ENCODE peak calls at places on chromosomes 5 and 9, in nine cellular contexts. O is transverse colon, K is HL-60, I is prostate gland, F is upper lobe of left lung, X is spleen, N is HepG2, Y is SK-N-SH, G is endothelial cell of umbilical vein. M is an unnamed sample.

GRCh38 chr9:129175825-129176633 is 2.0 kb downstream of the IER5L start:
- DNase-seq in X (peak), F (peak), N (peak), I (peak), K (peak), G (peak), O (peak), Y (peak), M (peak)

GRCh38 chr5:132052520-132052919 is 7.9 kb upstream of the IL3 start:
- DNase-seq in I (peak), Y (no peak), O (no peak), K (no peak), F (no peak), N (no peak), G (no peak), X (peak), M (no peak)

GRCh38 chr9:132348676-132349075 is 6.1 kb downstream of the SETX start:
- DNase-seq in Y (no peak), I (no peak), N (no peak), G (no peak), X (no peak), O (no peak), F (no peak), K (no peak), M (no peak)

GRCh38 chr9:16282216-16282615 is 588.3 kb downstream of the BNC2 start:
- DNase-seq in F (no peak), N (no peak), O (no peak), X (no peak), K (no peak), Y (no peak), G (no peak), I (peak), M (no peak)

GRCh38 chr9:114687034-114687433 is 5.0 kb upstream of the TEX48 start:
- DNase-seq in F (no peak), Y (no peak), O (no peak), I (no peak), N (no peak), G (no peak), K (no peak), X (no peak), M (no peak)

GRCh38 chr5:3602713-3603502 is 7.3 kb downstream of the IRX1 start:
- DNase-seq in X (peak), G (no peak), O (no peak), Y (peak), F (no peak), N (peak), I (peak), K (no peak), M (peak)

GRCh38 chr5:134138416-134139376 is 24.2 kb downstream of the TCF7 start:
- DNase-seq in K (no peak), N (no peak), O (no peak), I (no peak), G (no peak), Y (no peak), F (peak), X (peak), M (no peak)

GRCh38 chr5:147554285-147554817 is 44.5 kb upstream of the DPYSL3 start:
- DNase-seq in N (no peak), G (peak), Y (peak), X (no peak), K (no peak), O (no peak), F (no peak), I (peak), M (no peak)

GRCh38 chr5:78530342-78531096 is 118.1 kb downstream of the LHFPL2 start:
- DNase-seq in Y (no peak), F (no peak), O (no peak), K (no peak), I (no peak), G (peak), N (no peak), X (no peak), M (no peak)

GRCh38 chr9:878239-878638 is 36.7 kb downstream of the DMRT1 start:
- DNase-seq in O (peak), F (no peak), I (no peak), Y (no peak), X (no peak), N (no peak), G (no peak), K (no peak), M (no peak)

GRCh38 chr9:124040186-124040920 is 28.8 kb downstream of the LHX2 start:
- DNase-seq in X (peak), O (no peak), Y (peak), G (no peak), K (no peak), F (no peak), N (no peak), I (no peak), M (peak)

GRCh38 chr9:76464706-76465105 is 5.7 kb downstream of the GCNT1 start:
- DNase-seq in X (no peak), N (no peak), K (no peak), F (no peak), I (no peak), Y (no peak), G (no peak), O (no peak), M (no peak)

GRCh38 chr5:103224118-103224893 is 34.3 kb upstream of the MACIR start:
- DNase-seq in Y (peak), F (peak), G (peak), N (peak), X (no peak), K (peak), O (peak), I (peak), M (peak)

GRCh38 chr5:41112486-41113455 is 41.6 kb upstream of the MROH2B start:
- DNase-seq in G (no peak), O (no peak), N (no peak), X (no peak), F (no peak), Y (no peak), I (no peak), K (no peak), M (no peak)

GRCh38 chr9:96874947-96875459 is 20.7 kb upstream of the ZNF782 start:
- DNase-seq in G (peak), F (peak), Y (no peak), N (peak), I (peak), K (no peak), X (no peak), O (peak), M (no peak)

GRCh38 chr9:21174671-21175070 is 8.2 kb upstream of the IFNA21 start:
- DNase-seq in N (no peak), O (no peak), Y (no peak), I (no peak), F (no peak), G (no peak), K (no peak), X (no peak), M (no peak)

GRCh38 chr5:132459983-132460834 is 30.4 kb downstream of the IRF1 start:
- DNase-seq in K (no peak), X (peak), F (peak), O (peak), G (no peak), I (no peak), Y (no peak), N (no peak), M (no peak)

GRCh38 chr5:157253547-157253946 is 12.4 kb upstream of the CYFIP2 start:
- DNase-seq in X (no peak), Y (peak), G (peak), N (peak), O (peak), F (peak), I (peak), K (no peak), M (peak)

GRCh38 chr9:108543251-108543768 is 312.5 kb downstream of the ACTL7B start:
- DNase-seq in I (no peak), K (no peak), X (no peak), G (no peak), F (no peak), O (no peak), Y (no peak), N (no peak), M (peak)

GRCh38 chr9:91515074-91515687 is 91.5 kb upstream of the NFIL3 start:
- DNase-seq in N (no peak), O (no peak), I (no peak), G (peak), X (no peak), K (no peak), Y (no peak), F (no peak), M (peak)

GRCh38 chr5:78232163-78232562 is 62.3 kb downstream of the AP3B1 start:
- DNase-seq in Y (no peak), O (no peak), N (no peak), X (no peak), K (no peak), G (no peak), F (no peak), I (no peak), M (no peak)

GRCh38 chr9:126307306-126308061 is 19.1 kb upstream of the MVB12B start:
- DNase-seq in K (no peak), O (no peak), I (no peak), X (no peak), G (no peak), Y (peak), N (no peak), F (no peak), M (no peak)

GRCh38 chr5:52844885-52845284 is 57.2 kb downstream of the ITGA1 start:
- DNase-seq in F (no peak), Y (no peak), K (no peak), X (no peak), G (peak), N (no peak), I (no peak), O (no peak), M (no peak)

GRCh38 chr9:136762221-136762691 is 2.1 kb downstream of the LCN15 start:
- DNase-seq in Y (no peak), X (no peak), K (no peak), G (no peak), O (no peak), I (no peak), F (no peak), N (no peak), M (no peak)

GRCh38 chr9:99807276-99807852 is 14.3 kb upstream of the NR4A3 start:
- DNase-seq in O (peak), N (peak), X (peak), Y (peak), G (peak), K (no peak), I (peak), F (peak), M (peak)

GRCh38 chr9:135516132-135516860 is 4.9 kb upstream of the LCN1 start:
- DNase-seq in Y (no peak), K (no peak), I (no peak), G (peak), N (no peak), X (peak), O (no peak), F (peak), M (no peak)

GRCh38 chr9:131096490-131097258 is at the start of gene AIF1L:
- DNase-seq in G (peak), X (no peak), Y (peak), K (no peak), O (no peak), I (peak), F (peak), N (no peak), M (peak)

GRCh38 chr9:137280478-137281344 is 3.2 kb downstream of the TOR4A start:
- DNase-seq in Y (peak), O (no peak), N (no peak), K (no peak), I (no peak), F (no peak), X (peak), G (no peak), M (peak)

GRCh38 chr5:180170111-180170809 is 38.8 kb downstream of the RASGEF1C start:
- DNase-seq in F (no peak), X (no peak), K (no peak), G (no peak), Y (no peak), N (no peak), O (no peak), I (no peak), M (peak)

GRCh38 chr9:128106940-128107259 is 20.6 kb downstream of the PTGES2 start:
- DNase-seq in F (no peak), O (no peak), I (no peak), G (no peak), N (no peak), Y (no peak), X (peak), K (no peak), M (no peak)

GRCh38 chr5:64594601-64595518 is 89.0 kb downstream of the RGS7BP start:
- DNase-seq in X (no peak), I (no peak), K (no peak), Y (no peak), F (no peak), O (no peak), G (peak), N (no peak), M (peak)

GRCh38 chr9:85061969-85062368 is 392.4 kb downstream of the NTRK2 start:
- DNase-seq in X (no peak), F (no peak), O (no peak), G (no peak), Y (no peak), I (no peak), K (no peak), N (no peak), M (no peak)

GRCh38 chr9:112917027-112917986 is 26.6 kb upstream of the SLC46A2 start:
- DNase-seq in K (no peak), N (no peak), X (no peak), I (no peak), O (no peak), F (no peak), G (no peak), Y (no peak), M (no peak)

GRCh38 chr9:115855458-115856133 is 298.0 kb upstream of the PAPPA start:
- DNase-seq in F (no peak), G (no peak), N (no peak), X (no peak), K (no peak), I (no peak), O (no peak), Y (no peak), M (peak)

GRCh38 chr9:744046-744712 is 97.3 kb upstream of the DMRT1 start:
- DNase-seq in K (no peak), O (no peak), N (no peak), G (no peak), F (no peak), I (no peak), X (no peak), Y (no peak), M (no peak)

GRCh38 chr5:149161026-149161687 is 19.9 kb downstream of the ABLIM3 start:
- DNase-seq in X (no peak), I (no peak), F (no peak), N (peak), K (no peak), G (no peak), Y (no peak), O (no peak), M (no peak)

GRCh38 chr5:15525679-15526275 is 25.8 kb downstream of the FBXL7 start:
- DNase-seq in I (no peak), G (no peak), F (no peak), K (no peak), Y (no peak), N (no peak), X (no peak), O (no peak), M (no peak)

DNA sequence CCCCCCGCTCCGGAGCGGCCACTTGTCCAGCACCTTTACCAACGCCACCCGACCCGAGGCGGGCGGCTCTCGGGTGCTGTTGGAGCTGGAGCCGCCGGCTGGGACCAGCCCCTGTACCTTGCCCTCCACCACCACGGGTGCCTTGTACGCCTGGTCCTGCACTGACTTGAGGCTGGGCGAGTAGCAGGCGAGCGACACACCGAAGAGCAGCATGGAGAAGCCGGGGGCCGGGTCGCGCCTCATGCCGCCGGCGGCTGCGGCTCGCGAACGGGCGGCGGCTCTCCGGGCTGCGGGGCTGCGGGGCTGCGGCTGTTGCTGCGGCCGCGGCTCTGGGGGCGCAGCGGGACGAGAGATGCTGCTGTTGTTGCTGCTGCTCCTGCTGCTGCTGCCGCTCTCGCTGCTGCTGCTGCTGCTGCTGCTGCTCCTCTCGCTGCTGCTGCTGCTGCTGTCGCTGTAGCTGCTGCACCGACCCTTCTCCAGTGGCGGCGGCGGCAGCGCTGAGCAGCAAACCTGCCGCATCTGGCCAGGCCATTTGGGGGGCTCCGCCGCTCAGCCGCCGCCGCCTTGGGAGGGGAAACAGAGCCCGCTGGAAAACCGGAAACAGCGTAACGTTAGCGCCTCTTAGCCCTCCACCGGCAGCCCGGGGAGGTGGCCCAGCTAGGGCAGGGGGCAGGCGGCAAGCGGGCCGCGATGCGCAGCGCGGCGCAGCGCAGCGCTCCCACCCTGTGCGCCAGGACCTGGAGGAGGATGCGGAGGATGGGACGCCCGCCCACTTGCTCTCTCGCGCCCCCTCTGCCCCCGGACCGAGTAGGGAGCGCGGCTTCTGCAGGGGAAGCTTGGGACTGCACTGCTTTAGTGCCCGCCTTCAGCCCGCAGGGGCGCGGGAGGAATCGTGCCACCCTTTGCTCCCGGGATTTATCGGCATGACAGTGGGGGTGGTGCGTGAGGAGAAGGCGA is at the start of gene NRG2:
- DNase-seq in I (peak), O (peak), N (peak), Y (peak), G (peak), X (peak), F (peak), K (peak), M (peak)
- TF ChIP-seq POLR2AphosphoS5 in I (no peak), O (no peak), N (no peak), Y (no peak), G (no peak), X (peak), F (peak), K (no peak), M (no peak)

GRCh38 chr5:143208781-143209510 is 194.5 kb downstream of the NR3C1 start:
- DNase-seq in O (no peak), X (no peak), I (no peak), N (no peak), K (no peak), Y (no peak), G (no peak), F (no peak), M (peak)
- TF ChIP-seq CTCF in O (no peak), X (no peak), I (no peak), N (no peak), K (no peak), Y (peak), G (no peak), F (no peak), M (peak)

DNA sequence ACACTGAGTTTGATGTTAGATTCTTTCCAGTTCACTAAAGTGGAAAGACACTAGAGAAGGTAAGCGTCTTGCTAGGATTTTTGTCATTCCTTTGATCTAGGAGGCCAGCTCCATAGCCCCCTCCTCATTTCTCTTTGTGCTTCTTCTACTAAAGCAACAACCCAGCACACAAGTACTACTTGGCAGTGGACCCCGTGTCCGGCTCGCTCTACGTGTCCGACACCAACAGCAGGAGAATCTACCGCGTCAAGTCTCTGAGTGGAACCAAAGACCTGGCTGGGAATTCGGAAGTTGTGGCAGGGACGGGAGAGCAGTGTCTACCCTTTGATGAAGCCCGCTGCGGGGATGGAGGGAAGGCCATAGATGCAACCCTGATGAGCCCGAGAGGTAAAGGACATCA is 76.6 kb upstream of the WWC1 start:
- DNase-seq in X (no peak), I (no peak), Y (no peak), N (no peak), O (no peak), G (no peak), K (no peak), F (no peak), M (no peak)
- TF ChIP-seq POLR2AphosphoS5 in X (no peak), I (no peak), Y (no peak), N (no peak), O (no peak), G (no peak), K (no peak), F (no peak), M (no peak)

GRCh38 chr9:134364391-134365114 is 38.3 kb downstream of the RXRA start:
- DNase-seq in Y (no peak), I (no peak), G (no peak), F (no peak), K (no peak), O (no peak), X (no peak), N (peak), M (no peak)
- TF ChIP-seq CTCF in Y (peak), I (no peak), G (no peak), F (no peak), K (no peak), O (no peak), X (no peak), N (peak), M (peak)

GRCh38 chr9:93187047-93187446 is 3.1 kb downstream of the WNK2 start:
- DNase-seq in F (no peak), G (no peak), Y (peak), O (no peak), X (no peak), N (no peak), K (no peak), I (peak), M (no peak)
- TF ChIP-seq POLR2AphosphoS5 in F (no peak), G (no peak), Y (no peak), O (peak), X (no peak), N (no peak), K (no peak), I (peak), M (no peak)

DNA sequence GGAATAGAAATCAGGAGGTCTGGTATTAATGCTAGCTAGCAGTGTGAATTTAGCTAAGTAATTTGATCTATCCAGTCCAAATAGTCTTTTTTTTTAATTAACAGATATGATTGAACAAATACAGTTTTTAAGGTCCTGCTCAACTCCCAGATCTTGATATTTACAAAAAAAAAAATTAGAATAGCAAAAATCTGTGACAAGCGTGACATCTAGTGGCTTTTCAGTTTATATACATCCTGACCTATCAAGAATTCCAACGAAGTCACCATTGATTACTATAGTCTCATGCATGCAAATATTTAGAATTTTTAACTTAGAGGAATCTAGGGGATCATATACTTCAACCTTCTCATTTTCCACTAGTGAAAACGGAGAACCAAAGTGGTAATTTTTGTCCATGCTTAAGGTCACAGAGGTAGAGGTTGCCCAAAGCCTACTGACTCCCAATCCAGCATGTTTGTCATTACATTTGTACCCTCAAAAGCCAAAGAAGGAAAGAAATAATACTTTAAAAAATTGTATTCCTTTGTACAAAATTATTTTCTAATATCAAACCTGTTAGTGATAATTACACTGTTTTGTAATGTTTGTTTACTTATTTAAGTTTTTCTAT is 17.6 kb upstream of the TARS1 start:
- DNase-seq in Y (no peak), N (peak), O (no peak), X (no peak), I (no peak), G (peak), K (no peak), F (no peak), M (peak)
- TF ChIP-seq CTCF in Y (peak), N (peak), O (peak), X (peak), I (peak), G (peak), K (no peak), F (peak), M (peak)

DNA sequence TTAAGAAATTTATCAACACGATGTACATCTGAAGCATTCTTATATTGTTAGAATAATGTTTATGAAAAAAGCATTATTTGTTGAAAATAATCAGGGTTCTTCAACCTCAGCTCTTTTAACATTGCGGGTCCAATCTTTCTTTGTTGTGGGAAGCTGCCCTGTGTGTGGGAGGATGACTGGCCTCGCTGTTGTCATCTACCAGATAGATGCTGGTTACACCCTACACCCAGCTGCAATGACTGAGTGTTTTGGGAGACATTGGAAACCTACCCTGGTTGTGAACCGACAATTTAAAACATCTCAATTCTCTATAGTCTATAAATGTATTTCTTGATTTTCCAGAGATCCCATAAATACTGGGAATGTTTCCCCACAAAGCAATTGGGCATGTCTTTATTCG is 794.2 kb upstream of the CDH10 start:
- DNase-seq in O (no peak), Y (no peak), K (no peak), X (no peak), N (no peak), G (no peak), F (no peak), I (no peak), M (no peak)
- TF ChIP-seq POLR2AphosphoS5 in O (no peak), Y (no peak), K (no peak), X (no peak), N (no peak), G (no peak), F (no peak), I (no peak), M (no peak)

M was measured in GM23338.